ENCODE peak calls at places on chromosomes 2 and 18, in eight cellular contexts. B is iPS DF 6.9, T is NT2/D1, N is H9, D is HepG2, X is HAP-1, H is tibial nerve, I is fibroblast of lung. K is an unnamed sample.

GRCh38 chr2:40032650-40033319 is 253.7 kb upstream of the THUMPD2 start:
- DNase-seq in B (no peak), T (no peak), N (no peak), D (no peak), X (no peak), H (no peak), I (peak; percentile 95), K (no peak)

GRCh38 chr2:205683991-205684390 is 1.7 kb downstream of the NRP2 start:
- DNase-seq in B (no peak), T (no peak), N (no peak), D (no peak), X (no peak), H (no peak), I (no peak), K (no peak)

GRCh38 chr2:86695053-86695691 is 24.9 kb upstream of the RMND5A start:
- DNase-seq in B (no peak), T (no peak), N (peak; percentile 82), D (peak; percentile 69), X (no peak), H (no peak), I (peak; percentile 29), K (peak; percentile 85)

GRCh38 chr2:139814458-139814857 is 1034.3 kb upstream of the NXPH2 start:
- DNase-seq in B (no peak), T (no peak), N (no peak), D (no peak), X (no peak), H (no peak), I (no peak), K (no peak)

GRCh38 chr2:219560037-219560892 is 11.1 kb downstream of the OBSL1 start:
- DNase-seq in B (no peak), T (no peak), N (no peak), D (no peak), X (no peak), H (no peak), I (no peak), K (no peak)

GRCh38 chr2:72038524-72038923 is 109.1 kb downstream of the CYP26B1 start:
- DNase-seq in B (no peak), T (no peak), N (no peak), D (no peak), X (no peak), H (no peak), I (no peak), K (no peak)

GRCh38 chr2:230325316-230326243 is 1.4 kb upstream of the SP140L start:
- DNase-seq in B (no peak), T (no peak), N (no peak), D (no peak), X (no peak), H (no peak), I (no peak), K (no peak)

GRCh38 chr2:61439241-61440002 is 31.5 kb downstream of the USP34 start:
- DNase-seq in B (no peak), T (no peak), N (no peak), D (no peak), X (no peak), H (no peak), I (no peak), K (no peak)

GRCh38 chr2:62806231-62806630 is 100.7 kb downstream of the EHBP1 start:
- DNase-seq in B (no peak), T (no peak), N (no peak), D (no peak), X (no peak), H (no peak), I (peak; percentile 15), K (no peak)

GRCh38 chr2:177393381-177393780 is 808 bp downstream of the AGPS start:
- DNase-seq in B (no peak), T (no peak), N (no peak), D (no peak), X (no peak), H (no peak), I (peak; percentile 22), K (no peak)

GRCh38 chr2:18976112-18976961 is 382.1 kb downstream of the OSR1 start:
- DNase-seq in B (no peak), T (no peak), N (no peak), D (no peak), X (no peak), H (no peak), I (peak; percentile 92), K (no peak)

GRCh38 chr18:77101410-77102245 is 31.0 kb downstream of the MBP start:
- DNase-seq in B (no peak), T (peak; percentile 48), N (peak; percentile 68), D (no peak), X (no peak), H (peak; percentile 75), I (peak; percentile 98), K (peak; percentile 89)

GRCh38 chr2:187547353-187547979 is 6.8 kb downstream of the TFPI start:
- DNase-seq in B (no peak), T (peak; percentile 36), N (no peak), D (no peak), X (no peak), H (peak; percentile 52), I (peak; percentile 97), K (peak; percentile 92)

GRCh38 chr2:85589982-85590791 is 5.4 kb upstream of the RNF181 start:
- DNase-seq in B (no peak), T (no peak), N (no peak), D (peak; percentile 82), X (no peak), H (no peak), I (peak; percentile 100), K (no peak)

GRCh38 chr18:9649164-9649540 is 34.8 kb upstream of the PPP4R1 start:
- DNase-seq in B (no peak), T (no peak), N (no peak), D (no peak), X (no peak), H (no peak), I (peak; percentile 70), K (no peak)

GRCh38 chr18:79680100-79680879 is 687 bp downstream of the CTDP1 start:
- DNase-seq in B (no peak), T (no peak), N (no peak), D (peak; percentile 41), X (peak; percentile 50), H (no peak), I (peak; percentile 38), K (no peak)

GRCh38 chr2:189444322-189444721 is 3.0 kb downstream of the WDR75 start:
- DNase-seq in B (no peak), T (no peak), N (no peak), D (no peak), X (no peak), H (no peak), I (peak; percentile 16), K (no peak)

GRCh38 chr2:187403568-187404260 is 44.3 kb downstream of the CALCRL start:
- DNase-seq in B (no peak), T (no peak), N (no peak), D (no peak), X (no peak), H (no peak), I (peak; percentile 44), K (no peak)

GRCh38 chr2:206480161-206480560 is 36.8 kb downstream of the ADAM23 start:
- DNase-seq in B (no peak), T (no peak), N (no peak), D (no peak), X (no peak), H (no peak), I (peak; percentile 39), K (no peak)

DNA sequence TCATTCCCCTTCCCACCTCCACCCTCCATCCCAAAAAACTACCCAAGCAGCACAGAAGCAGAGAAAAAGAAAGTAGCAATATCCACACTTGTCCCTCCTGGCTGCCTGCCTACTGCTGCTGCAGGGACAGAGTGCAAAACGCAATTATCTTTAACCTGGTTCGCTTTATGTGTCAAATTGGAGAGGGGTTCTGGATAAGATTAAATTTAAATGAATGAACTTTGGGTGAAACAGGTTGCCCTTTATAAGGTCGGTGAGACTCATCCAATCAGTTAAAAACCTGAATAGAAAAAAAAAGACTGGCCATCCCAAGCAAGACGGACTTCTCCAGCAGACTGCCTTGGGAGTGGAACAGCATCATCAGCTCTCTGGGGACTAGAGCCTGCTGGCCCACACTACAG is 62.6 kb downstream of the ANKRD44 start:
- DNase-seq in B (no peak), T (no peak), N (no peak), D (no peak), X (no peak), H (no peak), I (no peak), K (no peak)
- H3K4me1 ChIP-seq in B (no peaks in the 10 kb centered on the region), T (no peaks in the 10 kb centered on the region), N (no peaks in the 10 kb centered on the region), D (no peaks in the 10 kb centered on the region), X (no peaks in the 10 kb centered on the region), H (peaks cover 36% of the 10 kb centered on the region), I (peaks cover 2% of the 10 kb centered on the region), K (no peaks in the 10 kb centered on the region)

DNA sequence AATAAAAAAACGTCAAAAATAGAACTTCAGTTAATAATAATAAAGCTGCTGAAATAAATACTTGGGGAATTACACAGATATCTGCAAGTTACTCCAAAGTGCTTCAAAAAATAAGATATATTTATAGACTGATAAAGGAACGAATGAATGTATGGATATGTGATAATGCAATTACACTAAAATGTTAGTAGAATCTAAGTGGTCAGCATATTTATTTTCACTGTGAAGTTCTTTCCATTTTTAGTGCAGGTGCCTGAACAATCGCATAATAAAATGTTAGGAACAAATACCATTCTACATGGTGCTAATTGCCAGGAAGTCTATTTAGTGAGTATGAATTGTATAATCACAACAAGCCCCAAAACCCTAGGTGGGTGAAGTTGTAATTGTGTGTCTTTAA is 169.6 kb upstream of the RGPD4 start:
- DNase-seq in B (no peak), T (no peak), N (no peak), D (no peak), X (no peak), H (no peak), I (no peak), K (no peak)
- H3K4me1 ChIP-seq in B (no peaks in the 10 kb centered on the region), T (no peaks in the 10 kb centered on the region), N (no peaks in the 10 kb centered on the region), D (no peaks in the 10 kb centered on the region), X (no peaks in the 10 kb centered on the region), H (no peaks in the 10 kb centered on the region), I (no peaks in the 10 kb centered on the region), K (no peaks in the 10 kb centered on the region)

DNA sequence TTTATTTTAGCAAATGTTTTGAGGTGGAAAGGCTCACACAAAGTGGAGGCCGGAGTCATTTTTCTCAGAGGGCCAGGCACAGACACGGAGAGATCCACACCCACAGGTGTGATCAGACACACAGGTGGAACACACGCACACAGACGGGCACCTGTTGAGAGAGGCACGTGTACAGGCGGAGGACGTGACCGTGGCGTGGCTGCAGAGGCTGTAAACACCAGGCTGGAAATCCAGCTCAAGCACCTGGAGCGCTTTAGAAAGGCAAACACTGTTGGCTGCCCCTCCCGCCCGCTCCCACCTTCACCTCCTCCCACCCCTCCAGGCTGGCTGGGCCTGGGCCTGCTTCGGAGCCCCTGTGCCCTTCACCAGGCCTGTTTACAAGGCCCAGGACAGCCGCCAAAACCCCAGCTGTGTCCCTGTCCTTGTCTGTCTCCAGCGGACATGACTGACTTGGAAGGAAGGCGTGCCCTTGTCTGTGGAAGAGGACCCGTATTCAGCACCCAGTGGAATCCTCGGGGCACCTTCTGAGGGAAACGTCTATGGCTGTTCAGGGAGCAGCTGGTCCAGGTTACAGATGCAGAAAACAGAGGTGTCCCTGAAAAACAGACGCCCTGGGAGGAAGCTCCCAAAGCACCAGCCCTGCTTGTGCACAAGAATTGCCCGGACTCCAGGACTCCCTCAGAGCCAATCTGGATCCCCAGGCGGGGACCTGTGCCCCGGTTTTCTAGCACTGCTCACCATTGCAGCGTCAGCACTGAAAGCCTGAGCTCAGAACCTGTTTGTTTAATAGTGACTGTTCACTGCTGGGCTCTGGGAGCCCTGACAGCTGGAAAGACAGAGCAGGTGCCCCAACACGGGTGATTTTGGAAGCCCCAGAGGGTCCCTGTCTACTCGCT is 134.3 kb upstream of the HAAO start:
- DNase-seq in B (no peak), T (no peak), N (no peak), D (peak; percentile 69), X (no peak), H (no peak), I (no peak), K (no peak)
- H3K4me1 ChIP-seq in B (peaks cover 21% of the 10 kb centered on the region), T (peaks cover 29% of the 10 kb centered on the region), N (peaks cover 14% of the 10 kb centered on the region), D (peaks cover 98% of the 10 kb centered on the region), X (peaks cover 49% of the 10 kb centered on the region), H (peaks cover 99% of the 10 kb centered on the region), I (peaks cover 72% of the 10 kb centered on the region), K (peaks cover 4% of the 10 kb centered on the region)

GRCh38 chr18:46413684-46414083 is 243.3 kb downstream of the LOXHD1 start:
- DNase-seq in B (no peak), T (no peak), N (no peak), D (no peak), X (no peak), H (no peak), I (no peak), K (no peak)
- H3K4me1 ChIP-seq in B (peaks cover 16% of the 10 kb centered on the region), T (peaks cover 20% of the 10 kb centered on the region), N (peaks cover 25% of the 10 kb centered on the region), D (no peaks in the 10 kb centered on the region), X (no peaks in the 10 kb centered on the region), H (peaks cover 26% of the 10 kb centered on the region), I (no peaks in the 10 kb centered on the region), K (peaks cover 6% of the 10 kb centered on the region)